ENCODE peak calls at places on chromosome 6, in seven cellular contexts. K, Q, Y, I, M, B and C are unnamed samples.

GRCh38 chr6:16572317-16572716 is 188.9 kb downstream of the ATXN1 start:
- DNase-seq in K (no peak), Q (no peak), Y (no peak), I (no peak), M (no peak), B (no peak), C (no peak)

GRCh38 chr6:219641-220198 is 72.6 kb upstream of the DUSP22 start:
- DNase-seq in K (peak), Q (no peak), Y (peak), I (no peak), M (no peak), B (peak), C (no peak)

GRCh38 chr6:158219229-158219628 is 51.1 kb downstream of the GTF2H5 start:
- DNase-seq in K (no peak), Q (no peak), Y (no peak), I (no peak), M (no peak), B (no peak), C (no peak)

GRCh38 chr6:13404115-13404891 is 76.0 kb upstream of the TBC1D7 start:
- DNase-seq in K (no peak), Q (no peak), Y (peak), I (no peak), M (no peak), B (no peak), C (no peak)

GRCh38 chr6:28336284-28337024 is 506 bp upstream of the ZSCAN31 start:
- DNase-seq in K (no peak), Q (peak), Y (peak), I (no peak), M (no peak), B (peak), C (peak)

GRCh38 chr6:28947831-28948270 is 24.1 kb upstream of the TRIM27 start:
- DNase-seq in K (no peak), Q (no peak), Y (no peak), I (no peak), M (no peak), B (no peak), C (no peak)

GRCh38 chr6:13558718-13559117 is 15.7 kb upstream of the SIRT5 start:
- DNase-seq in K (no peak), Q (no peak), Y (no peak), I (no peak), M (no peak), B (no peak), C (no peak)

GRCh38 chr6:79373880-79374279 is 139.4 kb upstream of the HMGN3 start:
- DNase-seq in K (no peak), Q (no peak), Y (no peak), I (no peak), M (no peak), B (no peak), C (no peak)

GRCh38 chr6:141914646-141915045 is 218.1 kb upstream of the GJE1 start:
- DNase-seq in K (no peak), Q (no peak), Y (no peak), I (no peak), M (no peak), B (no peak), C (no peak)

GRCh38 chr6:49634811-49635159 is 1.9 kb downstream of the RHAG start:
- DNase-seq in K (no peak), Q (no peak), Y (no peak), I (no peak), M (no peak), B (no peak), C (no peak)

GRCh38 chr6:16712931-16713484 is 48.3 kb downstream of the ATXN1 start:
- DNase-seq in K (no peak), Q (peak), Y (peak), I (no peak), M (no peak), B (no peak), C (peak)

GRCh38 chr6:98583506-98583905 is 250.9 kb upstream of the POU3F2 start:
- DNase-seq in K (no peak), Q (no peak), Y (no peak), I (no peak), M (no peak), B (no peak), C (no peak)

GRCh38 chr6:37433657-37434271 is 743 bp downstream of the CMTR1 start:
- DNase-seq in K (no peak), Q (peak), Y (no peak), I (peak), M (no peak), B (peak), C (no peak)

GRCh38 chr6:68635706-68636513 is 828 bp downstream of the ADGRB3 start:
- DNase-seq in K (no peak), Q (no peak), Y (no peak), I (no peak), M (no peak), B (peak), C (peak)

GRCh38 chr6:83518946-83519489 is 6.7 kb downstream of the PRSS35 start:
- DNase-seq in K (no peak), Q (no peak), Y (no peak), I (no peak), M (no peak), B (peak), C (no peak)

GRCh38 chr6:105179244-105180065 is at the start of gene POPDC3:
- DNase-seq in K (no peak), Q (no peak), Y (peak), I (no peak), M (no peak), B (peak), C (peak)

GRCh38 chr6:96659084-96659845 is 96.3 kb downstream of the FHL5 start:
- DNase-seq in K (no peak), Q (no peak), Y (no peak), I (no peak), M (no peak), B (no peak), C (no peak)

GRCh38 chr6:119661628-119662027 is 312.1 kb upstream of the MAN1A1 start:
- DNase-seq in K (no peak), Q (no peak), Y (no peak), I (no peak), M (no peak), B (no peak), C (no peak)

GRCh38 chr6:140317957-140318356 is 943.5 kb upstream of the CITED2 start:
- DNase-seq in K (no peak), Q (no peak), Y (no peak), I (no peak), M (no peak), B (no peak), C (no peak)

GRCh38 chr6:147035891-147036290 is 168.3 kb upstream of the STXBP5 start:
- DNase-seq in K (no peak), Q (no peak), Y (no peak), I (no peak), M (no peak), B (no peak), C (no peak)

GRCh38 chr6:45757443-45758121 is 258.1 kb downstream of the CLIC5 start:
- DNase-seq in K (no peak), Q (no peak), Y (no peak), I (no peak), M (no peak), B (no peak), C (no peak)

GRCh38 chr6:114419175-114419574 is 76.4 kb upstream of the HS3ST5 start:
- DNase-seq in K (no peak), Q (no peak), Y (no peak), I (no peak), M (no peak), B (no peak), C (no peak)

GRCh38 chr6:166417285-166417691 is 34.5 kb upstream of the MPC1 start:
- DNase-seq in K (no peak), Q (peak), Y (no peak), I (peak), M (peak), B (no peak), C (no peak)

GRCh38 chr6:36677059-36677749 is 1.3 kb upstream of the CDKN1A start:
- DNase-seq in K (no peak), Q (no peak), Y (no peak), I (no peak), M (no peak), B (no peak), C (no peak)

GRCh38 chr6:1604347-1604990 is 5.2 kb upstream of the FOXC1 start:
- DNase-seq in K (no peak), Q (no peak), Y (no peak), I (peak), M (peak), B (peak), C (peak)

GRCh38 chr6:111462770-111463391 is 20.1 kb downstream of the REV3L start:
- DNase-seq in K (no peak), Q (no peak), Y (no peak), I (no peak), M (no peak), B (no peak), C (no peak)

GRCh38 chr6:100701728-100702127 is 179.4 kb downstream of the ASCC3 start:
- DNase-seq in K (no peak), Q (no peak), Y (no peak), I (no peak), M (no peak), B (no peak), C (no peak)

GRCh38 chr6:77361018-77361417 is 102.3 kb downstream of the HTR1B start:
- DNase-seq in K (no peak), Q (no peak), Y (no peak), I (no peak), M (no peak), B (no peak), C (no peak)

GRCh38 chr6:91088515-91088914 is 501.6 kb upstream of the MAP3K7 start:
- DNase-seq in K (no peak), Q (no peak), Y (no peak), I (no peak), M (no peak), B (no peak), C (no peak)

GRCh38 chr6:70210462-70210861 is 92.4 kb downstream of the COL9A1 start:
- DNase-seq in K (no peak), Q (no peak), Y (no peak), I (no peak), M (no peak), B (no peak), C (no peak)

GRCh38 chr6:145736854-145737181 is 1.5 kb upstream of the EPM2A start:
- DNase-seq in K (no peak), Q (no peak), Y (no peak), I (no peak), M (no peak), B (no peak), C (no peak)

GRCh38 chr6:84349542-84349941 is 122.1 kb upstream of the CEP162 start:
- DNase-seq in K (no peak), Q (no peak), Y (no peak), I (no peak), M (no peak), B (no peak), C (no peak)

GRCh38 chr6:133817460-133818047 is 71.4 kb upstream of the TCF21 start:
- DNase-seq in K (no peak), Q (peak), Y (no peak), I (peak), M (peak), B (peak), C (no peak)

GRCh38 chr6:131764350-131764749 is 43.5 kb upstream of the ENPP1 start:
- DNase-seq in K (no peak), Q (no peak), Y (no peak), I (no peak), M (no peak), B (no peak), C (no peak)

GRCh38 chr6:8315154-8315553 is 120.2 kb downstream of the SLC35B3 start:
- DNase-seq in K (no peak), Q (no peak), Y (no peak), I (no peak), M (no peak), B (no peak), C (no peak)
- H3K27ac ChIP-seq in K (no peak), Q (no peak), Y (no peak), I (no peak), M (no peak), B (no peak), C (no peak)

GRCh38 chr6:143401636-143402370 is 48.7 kb downstream of the ADAT2 start:
- DNase-seq in K (no peak), Q (no peak), Y (no peak), I (no peak), M (no peak), B (no peak), C (no peak)

GRCh38 chr6:143399176-143399575 is 51.3 kb downstream of the ADAT2 start:
- DNase-seq in K (no peak), Q (no peak), Y (no peak), I (no peak), M (no peak), B (no peak), C (no peak)

GRCh38 chr6:143401060-143401426 is 49.5 kb downstream of the ADAT2 start:
- DNase-seq in K (no peak), Q (no peak), Y (no peak), I (no peak), M (no peak), B (no peak), C (no peak)

GRCh38 chr6:143402721-143403336 is 47.7 kb downstream of the ADAT2 start:
- DNase-seq in K (no peak), Q (no peak), Y (no peak), I (no peak), M (no peak), B (no peak), C (no peak)

GRCh38 chr6:143400258-143401059 is 50.0 kb downstream of the ADAT2 start:
- DNase-seq in K (no peak), Q (no peak), Y (peak), I (no peak), M (no peak), B (no peak), C (no peak)
- H3K27ac ChIP-seq in K (no peak), Q (no peak), Y (no peak), I (no peak), M (no peak), B (no peak), C (no peak)

DNA sequence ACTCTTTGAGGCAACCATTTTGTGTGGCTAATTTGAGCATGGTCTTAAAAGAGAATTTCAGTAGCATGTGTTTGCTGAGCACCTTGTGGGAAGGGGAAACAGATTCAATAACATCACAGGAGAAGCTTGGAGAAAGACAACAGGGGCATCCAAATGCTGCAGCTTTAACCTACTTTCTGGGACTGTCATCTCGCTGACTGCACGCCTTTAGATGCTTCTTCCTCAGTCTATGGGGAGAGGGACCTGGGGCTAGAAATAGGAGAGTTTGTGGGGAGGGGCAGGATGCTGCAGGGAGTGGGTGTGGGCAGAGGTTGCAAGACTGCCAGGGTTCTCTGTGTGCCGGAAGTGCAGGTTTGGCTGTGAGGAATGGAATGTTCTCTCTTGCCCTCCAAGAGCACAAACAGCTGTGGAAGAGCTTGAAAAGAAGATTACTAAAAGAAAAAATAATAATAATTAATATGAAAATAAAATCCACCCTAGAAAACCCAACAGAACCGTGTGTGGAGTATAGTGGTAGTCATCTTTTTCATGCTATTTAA is 93.2 kb downstream of the FOXO3 start:
- DNase-seq in K (peak), Q (no peak), Y (peak), I (no peak), M (no peak), B (no peak), C (no peak)
- H3K27ac ChIP-seq in K (peak), Q (no peak), Y (peak), I (no peak), M (no peak), B (no peak), C (no peak)

GRCh38 chr6:42199106-42199981 is 4.6 kb upstream of the GUCA1B start:
- DNase-seq in K (no peak), Q (no peak), Y (peak), I (no peak), M (no peak), B (no peak), C (no peak)
- H3K27ac ChIP-seq in K (peak), Q (no peak), Y (no peak), I (peak), M (no peak), B (no peak), C (no peak)

GRCh38 chr6:31738048-31738979 is 1.5 kb upstream of the MSH5 start:
- DNase-seq in K (peak), Q (peak), Y (peak), I (peak), M (peak), B (no peak), C (peak)

GRCh38 chr6:31741815-31742214 is 2.0 kb downstream of the MSH5 start:
- DNase-seq in K (no peak), Q (no peak), Y (no peak), I (no peak), M (no peak), B (no peak), C (no peak)

GRCh38 chr6:31740397-31741223 is 805 bp downstream of the MSH5 start:
- DNase-seq in K (peak), Q (no peak), Y (peak), I (no peak), M (no peak), B (no peak), C (peak)

GRCh38 chr6:31737315-31738047 is 1.2 kb upstream of the CLIC1 start:
- DNase-seq in K (no peak), Q (no peak), Y (peak), I (no peak), M (no peak), B (peak), C (no peak)

GRCh38 chr6:31739639-31740396 is at the start of gene MSH5:
- DNase-seq in K (peak), Q (peak), Y (peak), I (peak), M (peak), B (peak), C (peak)
- H3K27ac ChIP-seq in K (peak), Q (peak), Y (peak), I (peak), M (peak), B (peak), C (peak)

GRCh38 chr6:137236581-137237355 is 17.6 kb upstream of the IFNGR1 start:
- DNase-seq in K (no peak), Q (no peak), Y (no peak), I (no peak), M (no peak), B (no peak), C (no peak)

GRCh38 chr6:137234505-137234863 is 15.3 kb upstream of the IFNGR1 start:
- DNase-seq in K (no peak), Q (peak), Y (no peak), I (no peak), M (no peak), B (no peak), C (no peak)

GRCh38 chr6:137237413-137238170 is 18.4 kb upstream of the IFNGR1 start:
- DNase-seq in K (no peak), Q (no peak), Y (no peak), I (no peak), M (no peak), B (no peak), C (no peak)

GRCh38 chr6:137233561-137234504 is 14.6 kb upstream of the IFNGR1 start:
- DNase-seq in K (no peak), Q (no peak), Y (peak), I (no peak), M (no peak), B (no peak), C (no peak)

DNA sequence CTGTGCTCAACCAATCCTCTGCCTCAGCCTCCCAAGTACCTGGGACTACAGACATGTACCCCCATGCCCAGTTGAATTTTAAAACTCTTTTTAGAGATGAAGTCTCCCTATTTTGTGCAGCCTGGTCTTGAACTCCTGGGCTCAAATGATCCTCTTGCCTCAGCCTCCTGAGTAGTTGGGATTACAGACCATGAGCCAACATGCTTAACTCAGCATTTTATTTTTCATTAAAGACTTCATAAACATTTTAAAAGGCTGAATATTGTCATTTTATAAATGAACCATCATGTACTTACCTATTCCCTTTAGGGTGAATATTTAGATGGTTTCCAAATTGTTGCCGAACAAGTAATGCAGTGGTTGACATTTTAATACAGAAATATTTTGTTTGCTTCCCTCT is 16.5 kb upstream of the IFNGR1 start:
- DNase-seq in K (no peak), Q (no peak), Y (no peak), I (no peak), M (no peak), B (no peak), C (no peak)
- H3K27ac ChIP-seq in K (no peak), Q (no peak), Y (no peak), I (no peak), M (no peak), B (no peak), C (no peak)

GRCh38 chr6:55666811-55667210 is 87.8 kb upstream of the HMGCLL1 start:
- DNase-seq in K (no peak), Q (no peak), Y (no peak), I (no peak), M (no peak), B (no peak), C (no peak)
- H3K27ac ChIP-seq in K (no peak), Q (no peak), Y (no peak), I (no peak), M (no peak), B (no peak), C (no peak)

GRCh38 chr6:136820541-136820940 is 1.9 kb upstream of the PEX7 start:
- DNase-seq in K (no peak), Q (no peak), Y (peak), I (no peak), M (no peak), B (no peak), C (no peak)
- H3K27ac ChIP-seq in K (no peak), Q (no peak), Y (peak), I (no peak), M (no peak), B (no peak), C (no peak)

GRCh38 chr6:167770291-167770955 is 56.3 kb upstream of the AFDN start:
- DNase-seq in K (no peak), Q (no peak), Y (no peak), I (no peak), M (no peak), B (no peak), C (no peak)

GRCh38 chr6:167767715-167768107 is 59.0 kb upstream of the AFDN start:
- DNase-seq in K (no peak), Q (no peak), Y (no peak), I (no peak), M (no peak), B (no peak), C (no peak)

GRCh38 chr6:167769408-167770190 is 57.1 kb upstream of the AFDN start:
- DNase-seq in K (no peak), Q (no peak), Y (no peak), I (no peak), M (no peak), B (no peak), C (no peak)

GRCh38 chr6:167766986-167767714 is 59.6 kb upstream of the AFDN start:
- DNase-seq in K (no peak), Q (no peak), Y (no peak), I (no peak), M (no peak), B (no peak), C (no peak)

GRCh38 chr6:167768471-167769215 is 58.1 kb upstream of the AFDN start:
- DNase-seq in K (no peak), Q (no peak), Y (no peak), I (no peak), M (no peak), B (no peak), C (no peak)
- H3K27ac ChIP-seq in K (no peak), Q (no peak), Y (no peak), I (no peak), M (no peak), B (no peak), C (no peak)

GRCh38 chr6:150081702-150082101 is 12.8 kb upstream of the ULBP3 start:
- DNase-seq in K (no peak), Q (no peak), Y (no peak), I (no peak), M (no peak), B (no peak), C (no peak)
- H3K27ac ChIP-seq in K (no peak), Q (no peak), Y (no peak), I (no peak), M (no peak), B (no peak), C (no peak)